ENCODE peak calls at places on chromosomes 1 and 21, in eight cellular contexts. G is skeletal muscle cell, B is BJ, I is breast epithelium, Y is IMR-90, V is AG10803, P is retinal pigment epithelial cell, N is transverse colon. T is an unnamed sample.

GRCh38 chr1:172748201-172748600 is 89.3 kb downstream of the FASLG start:
- DNase-seq in G (no peak), B (no peak), I (no peak), Y (no peak), V (no peak), P (no peak), N (no peak), T (no peak)

GRCh38 chr1:36304970-36305914 is 926 bp upstream of the SH3D21 start:
- DNase-seq in G (no peak), B (no peak), I (no peak), Y (no peak), V (no peak), P (no peak), N (peak), T (no peak)

GRCh38 chr1:172040466-172040865 is 199.2 kb downstream of the DNM3 start:
- DNase-seq in G (peak), B (peak), I (no peak), Y (peak), V (peak), P (peak), N (no peak), T (peak)

GRCh38 chr1:9816199-9816598 is 7.6 kb downstream of the CLSTN1 start:
- DNase-seq in G (no peak), B (no peak), I (no peak), Y (peak), V (peak), P (no peak), N (no peak), T (no peak)

GRCh38 chr21:42111470-42111743 is 40.3 kb downstream of the UMODL1 start:
- DNase-seq in G (no peak), B (no peak), I (no peak), Y (no peak), V (no peak), P (no peak), N (no peak), T (no peak)

GRCh38 chr21:17930102-17930501 is 110.9 kb upstream of the C21orf91 start:
- DNase-seq in G (no peak), B (no peak), I (no peak), Y (no peak), V (no peak), P (no peak), N (no peak), T (no peak)

GRCh38 chr1:182615468-182616129 is 11.4 kb upstream of the RGS16 start:
- DNase-seq in G (no peak), B (no peak), I (no peak), Y (no peak), V (peak), P (peak), N (no peak), T (no peak)

GRCh38 chr1:76824106-76824505 is 43.2 kb upstream of the ST6GALNAC5 start:
- DNase-seq in G (no peak), B (no peak), I (no peak), Y (no peak), V (no peak), P (no peak), N (no peak), T (no peak)

GRCh38 chr1:239387304-239388231 is 1.2 kb downstream of the CHRM3 start:
- DNase-seq in G (no peak), B (no peak), I (no peak), Y (no peak), V (no peak), P (no peak), N (peak), T (no peak)

GRCh38 chr1:3473381-3473844 is 18.9 kb downstream of the ARHGEF16 start:
- DNase-seq in G (peak), B (peak), I (no peak), Y (peak), V (peak), P (peak), N (no peak), T (peak)

GRCh38 chr21:37710555-37711293 is 205.5 kb downstream of the KCNJ6 start:
- DNase-seq in G (peak), B (no peak), I (no peak), Y (peak), V (peak), P (no peak), N (no peak), T (peak)

GRCh38 chr1:229410692-229411433 is 23.0 kb downstream of the ACTA1 start:
- DNase-seq in G (peak), B (no peak), I (no peak), Y (peak), V (peak), P (peak), N (peak), T (no peak)

GRCh38 chr1:197021716-197022115 is 44.4 kb downstream of the CFHR5 start:
- DNase-seq in G (no peak), B (no peak), I (no peak), Y (no peak), V (no peak), P (no peak), N (no peak), T (no peak)

GRCh38 chr21:39281207-39281606 is 32.2 kb downstream of the BRWD1 start:
- DNase-seq in G (no peak), B (no peak), I (no peak), Y (no peak), V (no peak), P (no peak), N (no peak), T (no peak)

DNA sequence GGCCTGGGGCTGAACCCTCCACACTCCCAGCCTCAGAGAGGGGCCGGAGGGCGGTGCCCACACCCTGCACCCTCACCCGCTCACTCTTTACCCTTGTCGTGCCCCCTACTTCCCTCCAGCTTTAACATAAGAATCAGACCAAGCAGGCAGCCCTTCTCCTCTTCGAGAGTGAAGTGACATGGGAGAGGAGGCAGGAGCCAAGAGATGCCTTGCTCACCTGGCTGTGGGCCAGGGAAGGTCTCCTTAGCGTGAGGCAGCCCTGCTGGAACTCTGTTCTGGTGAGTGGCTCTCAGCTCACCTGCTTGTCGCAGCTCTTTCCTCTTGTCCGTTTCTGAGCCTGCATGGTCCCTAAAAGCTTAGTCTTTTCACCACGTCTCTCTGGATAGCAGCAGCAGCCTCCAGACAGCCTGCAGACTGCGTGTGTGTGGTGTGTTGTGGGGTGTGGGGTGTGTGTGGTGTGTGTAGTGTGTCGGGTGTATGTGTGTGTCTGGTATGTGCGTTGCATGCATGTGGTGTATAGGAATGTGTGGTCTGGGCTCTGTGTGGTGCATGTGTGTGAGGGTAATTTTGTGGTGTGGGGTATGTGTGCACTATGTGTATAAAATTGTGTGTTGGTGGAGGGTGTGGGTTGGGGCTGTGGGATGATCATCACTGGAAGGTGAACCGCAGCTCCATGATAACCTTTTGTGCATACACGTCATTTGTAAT is 86.7 kb downstream of the CCDC185 start:
- DNase-seq in G (no peak), B (no peak), I (no peak), Y (no peak), V (peak), P (no peak), N (no peak), T (no peak)
- H3K4me3 ChIP-seq in G (no peak), B (no peak), I (no peak), Y (no peak), V (no peak), P (no peak), N (no peak), T (no peak)

GRCh38 chr1:34500451-34500850 is 254.4 kb upstream of the GJB5 start:
- DNase-seq in G (no peak), B (no peak), I (no peak), Y (no peak), V (peak), P (no peak), N (no peak), T (no peak)
- H3K4me3 ChIP-seq in G (no peak), B (no peak), I (no peak), Y (no peak), V (no peak), P (no peak), N (no peak), T (no peak)

GRCh38 chr1:240711020-240711419 is 99.1 kb upstream of the GREM2 start:
- DNase-seq in G (no peak), B (no peak), I (no peak), Y (no peak), V (no peak), P (no peak), N (no peak), T (no peak)
- H3K4me3 ChIP-seq in G (no peak), B (no peak), I (no peak), Y (no peak), V (no peak), P (no peak), N (no peak), T (no peak)

GRCh38 chr1:22142315-22143064 is 407 bp downstream of the WNT4 start:
- DNase-seq in G (no peak), B (no peak), I (no peak), Y (no peak), V (peak), P (no peak), N (peak), T (no peak)
- H3K4me3 ChIP-seq in G (peak), B (peak), I (peak), Y (peak), V (peak), P (peak), N (peak), T (peak)

DNA sequence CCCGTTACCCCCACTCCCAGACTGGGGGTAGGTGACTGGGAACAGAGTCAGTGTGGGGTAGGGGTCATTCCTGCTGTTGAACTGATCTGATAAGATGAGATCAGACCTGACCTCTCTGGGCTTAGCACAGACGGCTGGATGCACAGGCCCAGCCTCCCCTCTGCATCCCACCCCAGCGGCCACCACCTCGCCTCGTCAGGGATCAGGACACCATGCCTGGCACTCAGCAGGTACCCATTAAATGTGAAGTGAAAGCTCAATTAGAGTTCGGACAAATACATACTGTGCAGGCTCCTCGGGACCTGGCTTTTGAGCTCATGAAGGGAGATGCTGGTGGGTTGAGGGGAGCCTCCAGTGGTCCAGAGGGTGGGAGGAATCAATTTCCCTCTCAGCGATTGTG is 15.7 kb downstream of the SOX13 start:
- DNase-seq in G (no peak), B (no peak), I (no peak), Y (no peak), V (no peak), P (no peak), N (no peak), T (no peak)
- H3K4me3 ChIP-seq in G (peak), B (no peak), I (peak), Y (no peak), V (no peak), P (no peak), N (no peak), T (no peak)

GRCh38 chr1:29238601-29238964 is 2.3 kb downstream of the PTPRU start:
- DNase-seq in G (no peak), B (no peak), I (no peak), Y (no peak), V (no peak), P (no peak), N (no peak), T (no peak)
- H3K4me3 ChIP-seq in G (peak), B (peak), I (peak), Y (no peak), V (peak), P (peak), N (no peak), T (peak)